ENCODE peak calls at places on chromosomes 2 and 18, in eight cellular contexts. H is PC-3, G is HCT116, Y is AG04450, I is NB4, P is GM23338, A is tibial nerve, S is heart right ventricle. Q is an unnamed sample.

GRCh38 chr2:29012211-29012681 is 31.1 kb downstream of the TOGARAM2 start:
- DNase-seq in H (no peak), G (no peak), Y (no peak), I (peak), P (no peak), A (peak), S (peak), Q (peak)

GRCh38 chr2:176552456-176553135 is 283.4 kb downstream of the MTX2 start:
- DNase-seq in H (peak), G (no peak), Y (no peak), I (no peak), P (no peak), A (no peak), S (no peak), Q (peak)

GRCh38 chr18:10041180-10041579 is 127.4 kb downstream of the VAPA start:
- DNase-seq in H (no peak), G (no peak), Y (no peak), I (no peak), P (no peak), A (peak), S (no peak), Q (peak)

GRCh38 chr18:56952026-56952425 is 194.9 kb upstream of the BOD1L2 start:
- DNase-seq in H (no peak), G (no peak), Y (no peak), I (no peak), P (no peak), A (no peak), S (no peak), Q (no peak)

GRCh38 chr2:54262015-54262765 is 6.2 kb upstream of the TSPYL6 start:
- DNase-seq in H (no peak), G (no peak), Y (no peak), I (no peak), P (no peak), A (no peak), S (no peak), Q (peak)

GRCh38 chr2:176827269-176827668 is 385.3 kb upstream of the HNRNPA3 start:
- DNase-seq in H (no peak), G (no peak), Y (no peak), I (no peak), P (no peak), A (no peak), S (no peak), Q (no peak)

GRCh38 chr2:226300487-226300886 is 499.1 kb downstream of the IRS1 start:
- DNase-seq in H (no peak), G (no peak), Y (no peak), I (no peak), P (no peak), A (no peak), S (no peak), Q (no peak)

GRCh38 chr2:101736861-101737291 is 39.4 kb downstream of the MAP4K4 start:
- DNase-seq in H (peak), G (no peak), Y (no peak), I (peak), P (no peak), A (no peak), S (no peak), Q (peak)

GRCh38 chr2:9215680-9216079 is 9.1 kb downstream of the ASAP2 start:
- DNase-seq in H (no peak), G (no peak), Y (no peak), I (no peak), P (no peak), A (no peak), S (no peak), Q (peak)

GRCh38 chr2:225184948-225185347 is 142.7 kb upstream of the DOCK10 start:
- DNase-seq in H (no peak), G (no peak), Y (no peak), I (no peak), P (no peak), A (no peak), S (no peak), Q (no peak)

GRCh38 chr2:98485453-98485755 is 40.7 kb downstream of the INPP4A start:
- DNase-seq in H (no peak), G (no peak), Y (no peak), I (no peak), P (no peak), A (no peak), S (no peak), Q (no peak)

GRCh38 chr2:70125498-70125898 is 38.2 kb downstream of the PCBP1 start:
- DNase-seq in H (no peak), G (no peak), Y (no peak), I (no peak), P (no peak), A (no peak), S (no peak), Q (no peak)

GRCh38 chr2:15527074-15527739 is 33.9 kb downstream of the NBAS start:
- DNase-seq in H (peak), G (no peak), Y (no peak), I (peak), P (peak), A (no peak), S (no peak), Q (no peak)

GRCh38 chr2:213640742-213641425 is 356.6 kb downstream of the SPAG16 start:
- DNase-seq in H (peak), G (no peak), Y (no peak), I (no peak), P (no peak), A (no peak), S (no peak), Q (no peak)

GRCh38 chr2:11744631-11745394 is 1.6 kb upstream of the LPIN1 start:
- DNase-seq in H (peak), G (peak), Y (no peak), I (peak), P (peak), A (no peak), S (no peak), Q (peak)

GRCh38 chr2:190837991-190838390 is 42.6 kb upstream of the GLS start:
- DNase-seq in H (no peak), G (no peak), Y (no peak), I (no peak), P (no peak), A (no peak), S (no peak), Q (peak)

GRCh38 chr2:70831861-70832260 is 3.8 kb downstream of the CD207 start:
- DNase-seq in H (no peak), G (no peak), Y (no peak), I (no peak), P (no peak), A (no peak), S (no peak), Q (no peak)

GRCh38 chr2:206942799-206943478 is 3.6 kb downstream of the CPO start:
- DNase-seq in H (no peak), G (no peak), Y (no peak), I (no peak), P (peak), A (no peak), S (no peak), Q (no peak)

GRCh38 chr2:54632733-54633692 is 90.4 kb upstream of the EML6 start:
- DNase-seq in H (no peak), G (no peak), Y (no peak), I (no peak), P (no peak), A (no peak), S (no peak), Q (peak)

GRCh38 chr2:110655701-110656100 is 22.2 kb downstream of the BUB1 start:
- DNase-seq in H (no peak), G (no peak), Y (no peak), I (no peak), P (no peak), A (no peak), S (no peak), Q (peak)

GRCh38 chr2:70104231-70105111 is 17.2 kb downstream of the PCBP1 start:
- DNase-seq in H (no peak), G (no peak), Y (peak), I (peak), P (peak), A (no peak), S (peak), Q (peak)

GRCh38 chr2:174939046-174939445 is 66.1 kb downstream of the CHN1 start:
- DNase-seq in H (peak), G (peak), Y (no peak), I (no peak), P (no peak), A (no peak), S (no peak), Q (peak)

GRCh38 chr2:95551055-95551568 is 40.7 kb upstream of the TRIM43 start:
- DNase-seq in H (no peak), G (no peak), Y (no peak), I (no peak), P (no peak), A (no peak), S (no peak), Q (no peak)

GRCh38 chr2:142286618-142287017 is 155.8 kb upstream of the LRP1B start:
- DNase-seq in H (peak), G (peak), Y (no peak), I (peak), P (peak), A (no peak), S (no peak), Q (no peak)

GRCh38 chr18:38966846-38967245 is 1401.2 kb upstream of the CELF4 start:
- DNase-seq in H (peak), G (no peak), Y (no peak), I (no peak), P (no peak), A (no peak), S (no peak), Q (no peak)

GRCh38 chr2:129914538-129915302 is 64.7 kb upstream of the RAB6C start:
- DNase-seq in H (no peak), G (no peak), Y (no peak), I (no peak), P (no peak), A (no peak), S (no peak), Q (no peak)

GRCh38 chr2:152594022-152594712 is 123.1 kb downstream of the PRPF40A start:
- DNase-seq in H (no peak), G (no peak), Y (no peak), I (peak), P (no peak), A (no peak), S (peak), Q (no peak)

GRCh38 chr2:178194600-178195389 is 483 bp downstream of the OSBPL6 start:
- DNase-seq in H (peak), G (no peak), Y (no peak), I (peak), P (peak), A (peak), S (peak), Q (peak)

GRCh38 chr2:146246734-146247523 is 1597.9 kb upstream of the ACVR2A start:
- DNase-seq in H (no peak), G (no peak), Y (no peak), I (no peak), P (no peak), A (no peak), S (no peak), Q (peak)

GRCh38 chr2:201358684-201359083 is 1.5 kb upstream of the FLACC1 start:
- DNase-seq in H (peak), G (peak), Y (peak), I (peak), P (no peak), A (no peak), S (no peak), Q (peak)

DNA sequence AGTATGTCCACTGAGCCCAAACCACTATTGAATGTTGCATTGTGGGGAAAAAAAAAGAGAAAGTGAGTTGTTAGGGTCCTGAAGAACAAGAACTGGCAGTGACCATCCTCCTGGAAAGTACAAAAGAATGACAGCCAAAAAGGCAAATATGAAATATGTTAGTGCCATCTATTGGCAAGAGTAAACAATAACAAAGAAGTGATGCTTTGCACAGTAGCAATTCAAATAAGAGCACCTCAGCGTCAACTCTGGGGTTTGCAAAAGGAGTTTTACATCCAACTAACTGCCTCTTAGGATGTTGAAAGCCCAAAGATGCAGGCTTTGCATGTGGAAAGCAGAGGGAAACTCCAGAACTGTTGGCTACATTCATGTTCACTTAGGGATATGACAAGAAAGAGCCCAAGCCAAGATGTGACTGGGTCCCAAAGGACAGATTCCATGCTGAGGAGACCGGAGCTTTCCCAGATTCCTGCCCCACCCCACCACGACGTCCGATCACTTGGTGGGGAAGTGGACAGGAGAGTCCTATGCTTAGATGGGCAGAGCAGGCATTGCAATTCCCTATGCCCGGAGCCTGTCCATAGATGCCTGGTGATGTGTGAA is 15.6 kb downstream of the TRABD2A start:
- DNase-seq in H (peak), G (no peak), Y (no peak), I (peak), P (no peak), A (no peak), S (no peak), Q (peak)
- TF ChIP-seq CTCF in H (peak), G (peak), Y (peak), I (peak), P (peak), A (peak), S (peak), Q (peak)

DNA sequence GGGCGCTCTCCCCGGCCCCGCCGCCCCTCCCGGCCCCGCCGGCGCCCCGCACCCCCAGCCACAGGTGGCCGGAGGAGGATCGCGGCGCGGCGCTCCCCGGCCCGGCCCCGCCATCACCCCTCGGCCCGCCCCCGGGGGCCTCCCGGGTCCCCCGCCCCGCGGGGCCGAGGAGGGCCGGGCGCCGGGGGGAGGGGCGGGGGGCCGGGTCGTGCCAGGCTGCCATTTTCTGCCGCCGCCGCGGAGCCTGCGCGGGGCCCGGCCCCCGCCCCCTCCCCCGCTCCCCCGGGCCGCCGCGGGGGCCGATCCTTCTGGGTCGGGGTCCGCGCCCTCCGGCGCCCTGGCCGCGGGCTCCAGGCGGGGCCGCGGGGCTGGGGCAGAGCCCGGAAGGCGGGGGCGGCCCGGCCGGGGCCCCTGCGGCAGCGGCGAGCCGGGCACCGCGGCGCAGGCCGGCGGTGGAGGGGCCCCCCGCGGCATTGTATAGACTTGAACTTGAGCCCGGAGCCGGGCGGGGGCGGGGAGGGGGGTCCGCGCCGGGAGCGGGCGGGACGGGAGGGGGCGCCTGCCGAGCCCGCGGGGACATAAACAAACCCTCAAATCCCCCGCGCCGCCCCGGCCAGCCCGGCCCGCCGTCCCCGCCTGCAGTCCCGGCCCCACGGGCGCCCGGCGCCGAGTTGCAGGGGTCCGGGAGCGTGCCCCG is 546 bp downstream of the DNMT3A start:
- DNase-seq in H (no peak), G (no peak), Y (no peak), I (peak), P (no peak), A (no peak), S (no peak), Q (no peak)
- H3K4me3 ChIP-seq in H (no peak), G (peak), Y (peak), I (no peak), P (peak), A (peak), S (peak), Q (peak)

GRCh38 chr2:237665713-237666143 is 38.3 kb downstream of the LRRFIP1 start:
- DNase-seq in H (no peak), G (no peak), Y (no peak), I (no peak), P (peak), A (no peak), S (no peak), Q (peak)
- TF ChIP-seq CTCF in H (no peak), G (no peak), Y (peak), I (no peak), P (no peak), A (no peak), S (no peak), Q (peak)

GRCh38 chr18:22560283-22560627 is 142.5 kb upstream of the CTAGE1 start:
- DNase-seq in H (no peak), G (no peak), Y (no peak), I (no peak), P (no peak), A (no peak), S (no peak), Q (no peak)

GRCh38 chr18:22560797-22561196 is 143.1 kb upstream of the CTAGE1 start:
- DNase-seq in H (no peak), G (no peak), Y (no peak), I (no peak), P (no peak), A (no peak), S (no peak), Q (no peak)

GRCh38 chr18:22559414-22560282 is 141.9 kb upstream of the CTAGE1 start:
- DNase-seq in H (peak), G (no peak), Y (no peak), I (peak), P (peak), A (no peak), S (peak), Q (peak)

GRCh38 chr18:22564036-22564435 is 146.3 kb upstream of the CTAGE1 start:
- DNase-seq in H (no peak), G (no peak), Y (no peak), I (no peak), P (no peak), A (no peak), S (no peak), Q (peak)

DNA sequence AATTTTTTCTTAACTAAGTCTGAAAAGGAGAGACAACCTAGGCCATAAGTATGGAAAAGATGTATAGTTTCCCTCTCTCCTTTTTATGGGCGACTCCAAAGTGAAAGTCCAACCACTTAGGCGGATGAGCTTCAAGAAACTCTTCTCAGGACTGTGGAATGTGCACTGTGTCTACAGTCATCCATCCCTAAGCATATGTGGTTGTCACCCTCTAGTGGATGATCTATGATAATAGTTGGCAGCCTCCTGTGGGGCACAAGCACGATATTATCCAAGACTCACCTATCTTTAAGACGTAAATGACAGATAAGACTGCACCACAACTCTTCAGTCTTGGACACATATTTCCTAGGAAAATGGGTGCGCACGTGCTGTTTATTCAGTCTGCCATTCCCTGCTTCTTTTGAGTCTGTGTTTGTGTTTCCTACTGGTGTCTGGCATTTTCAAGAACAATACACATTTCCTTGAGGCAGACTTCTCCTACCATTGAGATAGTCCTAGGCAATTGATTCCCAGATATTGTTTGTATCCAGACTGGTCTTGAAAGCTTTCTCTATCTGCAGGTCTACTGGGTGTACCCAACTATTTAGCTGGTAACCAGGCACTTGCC is 145.5 kb upstream of the CTAGE1 start:
- DNase-seq in H (peak), G (peak), Y (peak), I (peak), P (peak), A (no peak), S (peak), Q (peak)
- H3K4me3 ChIP-seq in H (peak), G (peak), Y (no peak), I (no peak), P (no peak), A (no peak), S (peak), Q (peak)

GRCh38 chr2:20667151-20667530 is 197 bp downstream of the GDF7 start:
- DNase-seq in H (no peak), G (no peak), Y (no peak), I (no peak), P (no peak), A (no peak), S (no peak), Q (no peak)
- TF ChIP-seq CTCF in H (no peak), G (no peak), Y (no peak), I (no peak), P (no peak), A (no peak), S (no peak), Q (no peak)

Q was measured in choroid plexus epithelial cell.